ENCODE peak calls at places on chromosomes 6 and 20, in four cellular contexts. O is right cardiac atrium, I is Panc1, Q is heart left ventricle. N is an unnamed sample.

GRCh38 chr6:41934278-41935189 is 7.1 kb downstream of the CCND3 start:
- ATAC-seq in O (no peak), I (peak; percentile 9), Q (no peak), N (no peak)

GRCh38 chr6:33289784-33290315 is 449 bp downstream of the PFDN6 start:
- ATAC-seq in O (no peak), I (peak; percentile 43), Q (no peak), N (no peak)

GRCh38 chr6:121086876-121087275 is 247.4 kb downstream of the TBC1D32 start:
- ATAC-seq in O (no peak), I (no peak), Q (no peak), N (no peak)

GRCh38 chr6:71463061-71463460 is 174.4 kb downstream of the OGFRL1 start:
- ATAC-seq in O (no peak), I (no peak), Q (no peak), N (peak; percentile 55)

GRCh38 chr6:110250838-110251237 is 70.6 kb downstream of the CDC40 start:
- ATAC-seq in O (no peak), I (no peak), Q (no peak), N (no peak)

GRCh38 chr20:47315339-47315662 is 41.2 kb downstream of the ZMYND8 start:
- ATAC-seq in O (no peak), I (no peak), Q (no peak), N (no peak)

GRCh38 chr20:49635171-49635570 is 67.2 kb upstream of the PTGIS start:
- ATAC-seq in O (no peak), I (no peak), Q (peak; percentile 73), N (no peak)

GRCh38 chr20:63409834-63410435 is 48.8 kb upstream of the CHRNA4 start:
- ATAC-seq in O (no peak), I (no peak), Q (no peak), N (no peak)

GRCh38 chr6:129621252-129621651 is 88.7 kb downstream of the ARHGAP18 start:
- ATAC-seq in O (no peak), I (no peak), Q (no peak), N (no peak)

GRCh38 chr6:75291331-75291730 is 6.7 kb upstream of the TMEM30A start:
- ATAC-seq in O (peak; percentile 56), I (no peak), Q (peak; percentile 24), N (no peak)

N was measured in gastroesophageal sphincter.